ENCODE peak calls at places on chromosomes 1 and 21, in eight cellular contexts. B is DND-41, X is mammary epithelial cell, P is heart right ventricle, G is brain microvascular endothelial cell, F is psoas muscle, Z is cardiac muscle cell, I is breast epithelium. Q is an unnamed sample. For H3K36me3, the result is how much of the 10 kb centered on the place peaks cover.

GRCh38 chr1:237258871-237259270 is 216.9 kb downstream of the RYR2 start:
- DNase-seq in B (no peak), X (no peak), P (peak), G (no peak), F (no peak), Z (peak), I (no peak), Q (peak)

GRCh38 chr1:113390871-113391642 is 742 bp downstream of the MAGI3 start:
- DNase-seq in B (peak), X (peak), P (peak), G (no peak), F (peak), Z (peak), I (peak), Q (peak)

GRCh38 chr1:63327417-63328139 is 5.2 kb downstream of the FOXD3 start:
- DNase-seq in B (peak), X (peak), P (no peak), G (peak), F (peak), Z (peak), I (no peak), Q (peak)

GRCh38 chr21:32403201-32403701 is 9.3 kb upstream of the EVA1C start:
- DNase-seq in B (peak), X (peak), P (peak), G (peak), F (peak), Z (peak), I (no peak), Q (peak)

GRCh38 chr1:58982259-58982998 is 198.6 kb upstream of the JUN start:
- DNase-seq in B (no peak), X (no peak), P (peak), G (no peak), F (peak), Z (no peak), I (no peak), Q (peak)

GRCh38 chr1:41232305-41232704 is 9.8 kb downstream of the SCMH1 start:
- DNase-seq in B (no peak), X (no peak), P (no peak), G (no peak), F (no peak), Z (no peak), I (no peak), Q (no peak)

GRCh38 chr1:154176341-154176740 is 15.6 kb downstream of the TPM3 start:
- DNase-seq in B (no peak), X (peak), P (peak), G (peak), F (no peak), Z (no peak), I (no peak), Q (no peak)

GRCh38 chr1:8047686-8048522 is 21.8 kb upstream of the ERRFI1 start:
- DNase-seq in B (no peak), X (peak), P (peak), G (peak), F (no peak), Z (no peak), I (no peak), Q (no peak)

GRCh38 chr1:198797656-198798055 is 158.8 kb downstream of the PTPRC start:
- DNase-seq in B (no peak), X (no peak), P (no peak), G (no peak), F (no peak), Z (no peak), I (no peak), Q (no peak)

GRCh38 chr1:158122823-158123390 is 57.8 kb upstream of the CD1D start:
- DNase-seq in B (no peak), X (no peak), P (no peak), G (no peak), F (no peak), Z (no peak), I (no peak), Q (no peak)

GRCh38 chr1:224707849-224708725 is 92.0 kb downstream of the CNIH3 start:
- DNase-seq in B (no peak), X (peak), P (no peak), G (peak), F (no peak), Z (no peak), I (no peak), Q (no peak)

GRCh38 chr1:184595609-184596008 is 159.0 kb downstream of the EDEM3 start:
- DNase-seq in B (no peak), X (peak), P (no peak), G (peak), F (no peak), Z (no peak), I (no peak), Q (no peak)

GRCh38 chr1:212760126-212760823 is 31.3 kb downstream of the NSL1 start:
- DNase-seq in B (peak), X (no peak), P (no peak), G (no peak), F (no peak), Z (peak), I (no peak), Q (no peak)

GRCh38 chr1:23594927-23595353 is 35.6 kb upstream of the ID3 start:
- DNase-seq in B (no peak), X (no peak), P (no peak), G (no peak), F (no peak), Z (no peak), I (no peak), Q (no peak)

GRCh38 chr1:79711001-79711431 is 704.5 kb upstream of the ADGRL4 start:
- DNase-seq in B (no peak), X (no peak), P (no peak), G (peak), F (no peak), Z (no peak), I (no peak), Q (no peak)

GRCh38 chr1:228144213-228145049 is 4.4 kb downstream of the GUK1 start:
- DNase-seq in B (peak), X (no peak), P (no peak), G (no peak), F (no peak), Z (no peak), I (no peak), Q (no peak)

GRCh38 chr1:228143480-228144212 is 3.6 kb downstream of the GUK1 start:
- DNase-seq in B (no peak), X (no peak), P (no peak), G (no peak), F (no peak), Z (no peak), I (no peak), Q (no peak)

GRCh38 chr1:228141082-228141870 is 1.2 kb downstream of the GUK1 start:
- DNase-seq in B (peak), X (peak), P (peak), G (no peak), F (peak), Z (no peak), I (no peak), Q (peak)

GRCh38 chr1:228141871-228142615 is 2.0 kb downstream of the GUK1 start:
- DNase-seq in B (peak), X (peak), P (no peak), G (no peak), F (no peak), Z (no peak), I (no peak), Q (no peak)

DNA sequence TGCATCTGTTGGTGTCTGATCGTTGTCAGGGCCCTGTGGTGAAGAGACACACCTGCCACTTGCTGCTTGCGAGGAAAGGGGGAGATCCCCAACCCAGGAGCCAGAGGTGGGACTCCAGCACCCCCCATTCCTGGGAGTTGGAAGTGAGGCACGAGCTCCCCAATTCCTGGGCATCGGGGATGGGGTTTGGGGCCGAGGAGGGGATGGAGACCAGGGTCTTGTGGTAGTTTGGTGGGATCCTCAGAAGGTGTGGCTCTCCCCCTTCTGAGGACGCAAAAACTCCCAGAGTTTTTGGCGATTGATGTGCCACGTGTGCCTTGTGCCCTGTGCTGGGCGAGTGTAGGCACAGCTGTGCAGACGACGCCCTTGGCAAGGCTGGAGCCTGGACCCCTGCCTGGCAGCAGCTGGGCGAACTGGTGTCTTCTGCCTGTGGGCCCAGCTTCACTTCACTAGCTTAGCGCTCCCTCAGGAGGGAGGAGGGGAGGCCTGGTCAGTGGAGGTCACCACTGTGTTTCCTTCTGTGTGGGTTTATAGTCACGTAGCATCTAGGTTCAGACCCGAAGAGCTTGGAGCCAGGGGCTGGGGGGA is 2.6 kb downstream of the GUK1 start:
- DNase-seq in B (no peak), X (no peak), P (no peak), G (no peak), F (no peak), Z (no peak), I (no peak), Q (peak)
- H3K4me3 ChIP-seq in B (peak), X (peak), P (peak), G (no peak), F (peak), Z (no peak), I (peak), Q (no peak)

GRCh38 chr1:240237305-240237721 is 145.6 kb downstream of the FMN2 start:
- DNase-seq in B (no peak), X (no peak), P (no peak), G (peak), F (no peak), Z (peak), I (no peak), Q (no peak)

GRCh38 chr1:240230821-240231220 is 139.1 kb downstream of the FMN2 start:
- DNase-seq in B (no peak), X (no peak), P (no peak), G (no peak), F (no peak), Z (no peak), I (no peak), Q (no peak)

GRCh38 chr1:240235521-240236288 is 144.0 kb downstream of the FMN2 start:
- DNase-seq in B (no peak), X (no peak), P (no peak), G (no peak), F (no peak), Z (no peak), I (no peak), Q (no peak)

GRCh38 chr1:240232548-240232947 is 140.9 kb downstream of the FMN2 start:
- DNase-seq in B (no peak), X (no peak), P (no peak), G (no peak), F (no peak), Z (no peak), I (no peak), Q (no peak)

GRCh38 chr1:240234477-240235225 is 143.0 kb downstream of the FMN2 start:
- DNase-seq in B (no peak), X (no peak), P (no peak), G (peak), F (no peak), Z (no peak), I (no peak), Q (no peak)
- TF ChIP-seq CTCF in B (no peak), X (no peak), P (no peak), G (no peak), F (no peak), Z (no peak), I (no peak), Q (no peak)

DNA sequence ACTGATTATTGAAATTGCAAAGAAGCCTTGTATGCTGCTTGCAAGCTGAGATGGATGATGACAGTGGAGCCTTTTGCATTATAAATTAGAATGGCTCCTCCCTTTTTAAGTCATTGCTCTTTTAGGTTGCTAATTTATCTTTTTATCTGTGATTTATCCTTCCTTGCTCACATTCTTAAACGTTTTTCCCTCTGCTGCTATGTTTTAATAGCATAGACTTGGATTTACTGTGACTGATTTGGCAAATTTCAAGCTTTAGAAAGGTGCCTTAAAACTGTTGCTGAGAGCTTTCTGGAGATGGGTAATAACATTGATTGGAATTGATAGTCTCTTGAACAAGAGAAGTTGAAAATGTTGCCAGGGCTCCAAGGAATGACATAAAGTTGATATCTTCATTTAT is 313.5 kb upstream of the SGIP1 start:
- DNase-seq in B (no peak), X (no peak), P (no peak), G (no peak), F (no peak), Z (no peak), I (no peak), Q (no peak)
- H3K36me3 ChIP-seq in B (under half), X (under half), P (under half), G (under half), F (under half), Z (under half), I (under half), Q (under half)

DNA sequence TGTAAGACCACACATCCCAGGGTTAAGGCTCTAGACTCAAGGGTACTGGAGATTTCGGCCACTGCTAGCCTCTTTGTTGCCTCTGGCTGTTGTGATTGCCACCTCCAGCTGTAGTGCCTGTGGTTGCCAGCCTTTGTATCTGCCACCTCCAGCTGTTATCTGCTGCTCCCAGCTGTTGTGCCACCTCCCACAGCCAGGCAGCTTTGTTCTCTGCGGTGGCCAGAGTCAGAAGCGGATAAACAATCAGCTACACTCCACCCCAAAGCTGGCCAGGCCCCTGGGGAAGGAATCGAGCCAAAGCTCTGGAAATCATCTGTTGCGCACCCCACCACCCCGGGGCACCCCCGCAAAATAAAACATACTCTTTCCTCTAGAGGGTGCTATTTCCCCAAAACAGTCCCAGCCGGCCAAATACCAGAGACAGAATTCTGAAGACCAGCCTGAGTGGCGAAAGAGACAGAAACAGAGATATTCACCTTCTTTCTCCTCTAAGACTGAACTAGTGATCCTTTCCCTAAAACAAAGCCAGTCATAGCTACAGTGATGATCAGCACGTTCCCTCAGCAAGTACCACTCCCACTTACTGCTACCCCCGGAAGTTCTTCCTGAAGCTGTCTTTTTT is 14.8 kb upstream of the PIGM start:
- DNase-seq in B (peak), X (peak), P (peak), G (peak), F (peak), Z (peak), I (no peak), Q (peak)
- H3K4me3 ChIP-seq in B (no peak), X (no peak), P (peak), G (no peak), F (no peak), Z (no peak), I (peak), Q (no peak)

DNA sequence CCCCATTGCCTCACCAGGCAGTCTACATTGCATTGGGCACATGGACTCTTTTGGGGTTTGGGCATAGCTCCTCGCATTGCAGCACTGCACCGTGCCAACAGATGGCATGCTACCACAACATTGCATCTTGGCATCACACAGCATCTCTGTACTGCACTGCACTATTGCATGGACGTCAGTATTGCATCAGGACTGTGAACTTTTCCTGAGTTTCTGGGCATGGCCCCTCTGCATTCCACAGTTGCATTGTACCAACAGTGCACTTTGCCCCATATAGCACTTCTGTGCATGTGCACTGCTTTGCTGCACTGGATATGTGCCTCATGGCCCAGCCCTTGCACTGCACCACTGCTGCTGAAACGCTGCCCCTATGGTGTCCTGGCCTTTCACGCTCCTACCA is 9.6 kb downstream of the PTPRU start:
- DNase-seq in B (peak), X (no peak), P (no peak), G (peak), F (no peak), Z (no peak), I (no peak), Q (no peak)
- TF ChIP-seq CTCF in B (peak), X (peak), P (peak), G (peak), F (no peak), Z (peak), I (no peak), Q (no peak)

GRCh38 chr1:84345220-84345619 is 43.7 kb downstream of the SAMD13 start:
- DNase-seq in B (no peak), X (no peak), P (no peak), G (no peak), F (no peak), Z (no peak), I (no peak), Q (no peak)

GRCh38 chr1:84344286-84344685 is 42.8 kb downstream of the SAMD13 start:
- DNase-seq in B (no peak), X (no peak), P (no peak), G (peak), F (no peak), Z (no peak), I (no peak), Q (no peak)

GRCh38 chr1:84339503-84339902 is 38.0 kb downstream of the SAMD13 start:
- DNase-seq in B (no peak), X (peak), P (no peak), G (peak), F (no peak), Z (no peak), I (no peak), Q (no peak)
- H3K36me3 ChIP-seq in B (under half), X (under half), P (under half), G (under half), F (under half), Z (under half), I (under half), Q (under half)